ENCODE peak calls at places on chromosomes 11 and 22, in ten cellular contexts. D is right lobe of liver, G is HepG2, I is stomach, L is tibial nerve, U is GM12891, V is K562, S is transverse colon, C is H1, O is IMR-90. B is an unnamed sample.

GRCh38 chr22:39183991-39184585 is 31.6 kb upstream of the CBX7 start:
- DNase-seq in V (peak), L (no peak), U (no peak), S (no peak), I (no peak), C (no peak), O (peak), D (no peak), G (peak), B (no peak)

GRCh38 chr11:134178275-134178674 is 45.5 kb downstream of the NCAPD3 start:
- DNase-seq in S (no peak), C (no peak), I (no peak), D (no peak), V (no peak), O (no peak), G (no peak), L (no peak), U (no peak), B (no peak)

GRCh38 chr11:117273550-117274289 is 17.4 kb upstream of the BACE1-AS start:
- DNase-seq in O (peak), D (no peak), C (no peak), V (no peak), S (no peak), I (no peak), L (no peak), G (no peak), U (no peak), B (peak)

GRCh38 chr11:47152126-47152952 is 24.3 kb downstream of the ARFGAP2 start:
- DNase-seq in S (no peak), O (peak), G (no peak), D (no peak), I (no peak), L (no peak), V (no peak), U (no peak), C (no peak), B (no peak)

GRCh38 chr11:85886089-85887056 is 31.2 kb downstream of the CCDC83 start:
- DNase-seq in G (no peak), V (no peak), O (peak), L (no peak), U (no peak), D (no peak), S (no peak), C (no peak), I (no peak), B (no peak)

GRCh38 chr11:132523929-132524328 is 1008.4 kb downstream of the OPCML start:
- DNase-seq in S (no peak), D (no peak), U (no peak), I (no peak), G (no peak), L (no peak), O (no peak), V (no peak), C (no peak), B (no peak)

GRCh38 chr11:126432065-126432461 is 76.6 kb downstream of the ST3GAL4 start:
- DNase-seq in C (no peak), D (no peak), V (no peak), I (no peak), L (no peak), O (no peak), S (no peak), G (no peak), U (no peak), B (no peak)

GRCh38 chr11:112770017-112770416 is 191.2 kb upstream of the NCAM1 start:
- DNase-seq in D (no peak), S (no peak), G (no peak), U (no peak), I (no peak), O (no peak), L (no peak), C (no peak), V (no peak), B (no peak)

GRCh38 chr11:118996926-118997626 is 862 bp upstream of the CENATAC start:
- DNase-seq in U (peak), L (no peak), D (no peak), S (no peak), G (peak), I (no peak), C (no peak), O (peak), V (peak), B (peak)

GRCh38 chr22:22113701-22114100 is 130.9 kb upstream of the VPREB1 start:
- DNase-seq in G (no peak), U (no peak), C (no peak), O (no peak), S (no peak), I (no peak), L (no peak), V (no peak), D (no peak), B (no peak)

GRCh38 chr11:94450061-94450460 is 43.6 kb downstream of the MRE11 start:
- DNase-seq in S (no peak), U (no peak), O (peak), G (no peak), D (no peak), V (no peak), C (no peak), L (no peak), I (no peak), B (no peak)

GRCh38 chr11:776459-777287 is 614 bp downstream of the GATD1 start:
- DNase-seq in L (no peak), D (peak), O (no peak), S (no peak), C (no peak), G (no peak), V (peak), I (no peak), U (peak), B (peak)
- TF ChIP-seq POLR2A in L (no peak), D (no peak), O (no peak), S (no peak), C (peak), G (no peak), V (peak), I (no peak), U (no peak), B (no peak)

GRCh38 chr22:17999851-18000250 is 24.5 kb downstream of the MICAL3 start:
- DNase-seq in I (no peak), O (no peak), U (no peak), L (no peak), G (no peak), C (no peak), V (no peak), D (no peak), S (no peak), B (no peak)

GRCh38 chr22:18000441-18001039 is 23.8 kb downstream of the MICAL3 start:
- DNase-seq in C (peak), D (peak), V (peak), O (no peak), G (no peak), L (no peak), U (no peak), I (no peak), S (peak), B (peak)

GRCh38 chr22:17997456-17997855 is 26.9 kb downstream of the MICAL3 start:
- DNase-seq in I (no peak), V (no peak), D (no peak), G (no peak), U (no peak), C (no peak), L (no peak), S (no peak), O (no peak), B (no peak)

GRCh38 chr22:17998913-17999312 is 25.4 kb downstream of the MICAL3 start:
- DNase-seq in G (no peak), O (no peak), S (no peak), I (no peak), D (peak), C (no peak), U (no peak), L (no peak), V (no peak), B (no peak)

GRCh38 chr22:18001040-18001893 is 23.1 kb downstream of the MICAL3 start:
- DNase-seq in I (peak), L (peak), D (peak), S (peak), G (peak), V (peak), U (peak), C (peak), O (peak), B (peak)
- TF ChIP-seq POLR2A in I (no peak), L (peak), D (peak), S (peak), G (peak), V (peak), U (peak), C (peak), O (peak), B (peak)

DNA sequence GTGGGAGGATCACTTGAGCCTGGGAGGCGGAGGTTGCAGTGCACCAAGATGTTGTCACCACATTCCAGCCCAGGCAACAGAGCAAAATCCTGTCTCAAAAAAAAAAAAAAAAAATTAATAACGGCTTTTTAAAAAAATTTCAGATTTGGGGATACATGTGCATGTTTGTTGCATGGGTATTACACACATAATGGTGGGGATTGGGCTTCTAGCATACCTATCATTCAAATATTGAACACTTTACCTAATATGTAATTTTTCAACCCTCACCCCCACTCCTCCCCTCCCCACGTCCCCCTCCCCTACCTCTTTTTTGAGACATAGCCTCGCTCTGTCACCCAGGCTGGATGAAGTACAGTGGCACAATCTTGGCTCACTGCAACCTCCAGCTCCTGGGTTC is 40.1 kb downstream of the ABTB2 start:
- DNase-seq in L (no peak), V (no peak), U (no peak), G (no peak), S (no peak), D (no peak), O (no peak), I (no peak), C (no peak), B (no peak)
- TF ChIP-seq POLR2A in L (no peak), V (no peak), U (no peak), G (no peak), S (no peak), D (no peak), O (no peak), I (no peak), C (no peak), B (no peak)

GRCh38 chr11:772429-773390 is 4.6 kb downstream of the GATD1 start:
- DNase-seq in D (peak), L (no peak), V (no peak), C (no peak), G (no peak), U (no peak), O (no peak), I (no peak), S (no peak), B (no peak)
- TF ChIP-seq POLR2A in D (no peak), L (no peak), V (no peak), C (no peak), G (no peak), U (no peak), O (no peak), I (no peak), S (no peak), B (no peak)

DNA sequence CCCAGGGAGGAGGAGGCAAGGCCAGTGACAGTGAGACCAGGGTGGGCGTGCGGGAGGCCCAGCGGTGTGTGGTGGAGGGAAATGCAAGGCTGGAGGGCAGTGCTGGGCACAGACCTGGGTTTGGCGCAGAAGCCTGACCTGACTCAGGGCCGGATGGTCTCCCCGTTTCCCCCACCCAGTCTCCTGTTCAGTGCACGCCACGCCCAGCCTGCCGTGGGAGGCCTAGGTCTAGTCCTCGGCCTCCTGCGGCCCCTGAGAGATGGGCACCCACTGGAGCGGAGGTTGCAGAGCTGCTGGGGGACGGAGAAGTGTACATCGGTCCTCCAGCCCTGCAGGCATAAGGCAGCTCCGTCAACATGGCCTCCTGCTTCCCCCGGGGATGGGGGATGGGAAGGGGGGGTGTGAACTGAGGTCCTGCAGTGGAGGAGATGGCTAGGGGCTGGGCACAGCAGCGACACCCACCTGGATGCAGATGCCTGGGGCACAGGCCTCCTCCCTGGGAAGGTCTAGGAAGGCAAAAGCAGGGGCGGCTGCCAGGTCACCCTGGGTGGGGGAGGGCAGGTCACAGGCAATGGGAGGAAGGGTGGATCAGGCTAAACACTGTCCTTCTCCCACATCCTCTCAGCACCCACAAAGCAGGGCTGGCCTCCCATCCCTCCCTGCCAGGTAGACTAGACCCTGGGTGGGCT is 15.9 kb downstream of the IL17REL start:
- DNase-seq in V (no peak), O (no peak), I (no peak), C (no peak), U (no peak), D (no peak), S (peak), L (no peak), G (no peak), B (no peak)
- TF ChIP-seq POLR2A in V (no peak), O (no peak), I (no peak), C (no peak), U (no peak), D (no peak), S (no peak), L (no peak), G (no peak), B (no peak)

DNA sequence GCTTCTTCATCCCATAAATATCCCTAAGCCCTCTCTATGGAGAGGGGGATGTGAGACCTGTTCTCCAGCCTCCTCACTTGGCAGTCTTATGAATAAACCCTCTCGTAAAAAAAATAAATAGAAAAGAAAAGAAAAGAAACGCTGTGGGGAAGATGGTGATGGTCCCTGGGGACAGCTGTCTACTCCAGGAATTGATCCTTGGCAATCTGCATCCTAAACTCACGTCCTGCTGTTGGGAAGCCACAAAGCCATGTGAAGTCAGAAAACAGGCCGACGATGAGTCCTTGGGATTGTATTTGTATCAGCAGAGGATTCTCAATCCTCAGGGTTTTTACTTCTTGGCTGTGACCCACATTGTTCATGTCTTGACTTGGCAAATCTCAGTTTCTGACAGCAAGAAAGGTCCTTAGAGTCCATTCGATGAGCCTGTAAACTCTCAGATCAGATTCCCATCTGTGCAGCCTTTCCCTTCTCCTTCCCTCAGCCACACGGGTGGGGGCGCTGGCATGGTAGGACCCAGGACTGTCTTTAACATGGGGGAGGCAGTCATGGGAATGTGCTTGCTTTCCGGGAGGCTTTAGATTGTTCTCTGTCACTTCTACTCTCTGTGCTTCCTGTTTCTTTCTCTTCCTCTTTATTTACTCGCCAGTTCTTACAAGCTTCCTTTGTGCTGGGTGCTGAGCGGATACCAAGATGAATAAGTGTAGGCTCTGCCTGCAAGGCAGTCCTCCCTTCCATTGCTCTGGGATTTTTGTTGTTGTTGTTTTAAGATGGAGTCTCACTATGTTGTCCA is 24.9 kb downstream of the TCP11L1 start:
- DNase-seq in I (no peak), L (no peak), C (no peak), V (peak), O (no peak), U (no peak), D (no peak), G (no peak), S (no peak), B (peak)
- TF ChIP-seq POLR2A in I (no peak), L (no peak), C (no peak), V (no peak), O (no peak), U (no peak), D (no peak), G (no peak), S (no peak), B (no peak)

DNA sequence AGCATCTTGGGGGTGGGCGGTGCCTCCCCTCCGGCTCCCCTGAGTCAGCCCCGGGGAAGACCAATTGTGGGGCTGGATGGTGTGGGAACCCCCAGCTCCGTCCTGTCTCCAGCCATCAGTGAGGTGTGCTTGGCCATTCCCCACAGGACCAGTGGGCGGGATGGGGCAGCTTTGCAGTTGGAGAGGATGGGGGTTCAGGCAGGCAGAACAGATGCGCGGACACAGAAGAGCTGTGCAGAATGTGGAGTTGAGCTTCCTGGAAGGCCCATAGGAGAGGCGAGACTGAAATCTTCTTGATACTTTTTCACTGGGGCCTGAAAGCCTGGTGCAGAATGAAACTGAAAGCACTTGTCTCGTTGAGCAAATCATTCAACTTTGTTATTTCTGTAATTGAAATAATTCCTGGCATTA is 23.8 kb downstream of the PARVB start:
- DNase-seq in C (no peak), D (no peak), S (no peak), V (no peak), I (no peak), L (no peak), O (no peak), U (no peak), G (no peak), B (no peak)
- TF ChIP-seq POLR2A in C (no peak), D (no peak), S (no peak), V (no peak), I (no peak), L (no peak), O (no peak), U (no peak), G (no peak), B (no peak)

GRCh38 chr11:65918211-65919150 is at the start of gene C11orf68:
- DNase-seq in O (no peak), U (peak), S (no peak), G (no peak), L (no peak), D (no peak), C (peak), V (peak), I (peak), B (peak)
- TF ChIP-seq POLR2A in O (peak), U (no peak), S (no peak), G (no peak), L (peak), D (peak), C (no peak), V (no peak), I (no peak), B (peak)

DNA sequence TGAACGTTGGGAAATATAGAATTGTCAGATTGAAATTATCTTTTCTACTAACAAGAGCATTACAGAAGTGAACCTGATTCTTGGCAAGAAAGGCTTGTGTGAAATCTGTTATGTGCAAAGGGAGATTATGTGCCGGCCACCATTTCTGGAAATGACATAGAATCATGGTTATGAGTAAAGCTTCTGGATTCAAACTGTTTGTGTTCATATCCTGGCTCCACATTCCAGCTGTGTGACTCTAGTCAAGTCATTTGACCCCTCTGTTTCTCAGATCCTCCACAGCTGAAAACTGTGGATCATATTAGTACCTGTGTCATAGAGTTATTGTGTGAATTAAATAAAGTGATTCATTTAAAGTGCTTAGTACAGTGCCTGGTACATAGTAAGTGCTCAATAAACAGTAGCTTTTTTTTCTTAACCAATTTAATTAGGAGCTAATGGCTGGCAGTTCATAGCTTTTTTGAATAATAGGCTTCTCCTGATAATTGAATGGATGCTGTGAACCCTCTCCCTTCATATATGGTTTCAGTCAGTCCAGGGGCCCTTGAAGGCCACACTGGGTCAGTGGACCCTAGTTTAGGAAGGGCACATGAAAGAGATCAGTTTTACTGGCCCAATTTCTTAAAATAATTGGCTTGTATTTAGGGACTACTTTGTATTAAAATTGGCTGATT is 34.6 kb downstream of the EHF start:
- DNase-seq in V (no peak), D (no peak), O (peak), S (no peak), U (no peak), L (no peak), C (no peak), G (peak), I (no peak), B (no peak)
- TF ChIP-seq POLR2A in V (no peak), D (no peak), O (no peak), S (no peak), U (no peak), L (no peak), C (no peak), G (no peak), I (no peak), B (no peak)